ENCODE peak calls at places on chromosome X, in six cellular contexts. One of them, this sample, is unnamed.

GRCh38 chrX:46686003-46686645 is 72.8 kb downstream of the SLC9A7 start:
- DNase-seq in NCI-H1436: no peak
- DNase-seq in AG08395: peak; percentile 48
- DNase-seq in T-cell: peak; percentile 19
- DNase-seq in NCI-H187 treated with DMSO at 0.1 percent for 48 hours: no peak
- DNase-seq in stimulated activated CD8-positive, alpha-beta memory T cell treated with anti-CD3 and anti-CD28 coated beads, Interleukin-4, amount 100 ng/mL, for 1 hour: no peak
- DNase-seq in this sample: peak; percentile 15

GRCh38 chrX:114611018-114611619 is 27.2 kb downstream of the HTR2C start:
- DNase-seq in NCI-H1436: peak; percentile 12
- DNase-seq in AG08395: peak; percentile 38
- DNase-seq in T-cell: no peak
- DNase-seq in NCI-H187 treated with DMSO at 0.1 percent for 48 hours: peak; percentile 8
- DNase-seq in stimulated activated CD8-positive, alpha-beta memory T cell treated with anti-CD3 and anti-CD28 coated beads, Interleukin-4, amount 100 ng/mL, for 1 hour: no peak
- DNase-seq in this sample: no peak

GRCh38 chrX:12970691-12971202 is 4.2 kb upstream of the TMSB4X start:
- DNase-seq in NCI-H1436: peak; percentile 38
- DNase-seq in AG08395: peak; percentile 61
- DNase-seq in T-cell: peak; percentile 48
- DNase-seq in NCI-H187 treated with DMSO at 0.1 percent for 48 hours: no peak
- DNase-seq in stimulated activated CD8-positive, alpha-beta memory T cell treated with anti-CD3 and anti-CD28 coated beads, Interleukin-4, amount 100 ng/mL, for 1 hour: no peak
- DNase-seq in this sample: no peak

GRCh38 chrX:40504801-40505605 is 75.8 kb upstream of the ATP6AP2 start:
- DNase-seq in NCI-H1436: no peak
- DNase-seq in AG08395: peak; percentile 76
- DNase-seq in T-cell: no peak
- DNase-seq in NCI-H187 treated with DMSO at 0.1 percent for 48 hours: no peak
- DNase-seq in stimulated activated CD8-positive, alpha-beta memory T cell treated with anti-CD3 and anti-CD28 coated beads, Interleukin-4, amount 100 ng/mL, for 1 hour: no peak
- DNase-seq in this sample: no peak

GRCh38 chrX:118495958-118496762 is 545 bp downstream of the DOCK11 start:
- DNase-seq in NCI-H1436: peak; percentile 36
- DNase-seq in AG08395: no peak
- DNase-seq in T-cell: peak; percentile 79
- DNase-seq in NCI-H187 treated with DMSO at 0.1 percent for 48 hours: no peak
- DNase-seq in stimulated activated CD8-positive, alpha-beta memory T cell treated with anti-CD3 and anti-CD28 coated beads, Interleukin-4, amount 100 ng/mL, for 1 hour: no peak
- DNase-seq in this sample: peak; percentile 67

GRCh38 chrX:24339911-24340310 is 20.5 kb upstream of the SUPT20HL1 start:
- DNase-seq in NCI-H1436: no peak
- DNase-seq in AG08395: no peak
- DNase-seq in T-cell: no peak
- DNase-seq in NCI-H187 treated with DMSO at 0.1 percent for 48 hours: no peak
- DNase-seq in stimulated activated CD8-positive, alpha-beta memory T cell treated with anti-CD3 and anti-CD28 coated beads, Interleukin-4, amount 100 ng/mL, for 1 hour: no peak
- DNase-seq in this sample: no peak

GRCh38 chrX:24877854-24878650 is 137.7 kb downstream of the ARX start:
- DNase-seq in NCI-H1436: no peak
- DNase-seq in AG08395: no peak
- DNase-seq in T-cell: no peak
- DNase-seq in NCI-H187 treated with DMSO at 0.1 percent for 48 hours: no peak
- DNase-seq in stimulated activated CD8-positive, alpha-beta memory T cell treated with anti-CD3 and anti-CD28 coated beads, Interleukin-4, amount 100 ng/mL, for 1 hour: no peak
- DNase-seq in this sample: no peak

GRCh38 chrX:115021121-115021520 is 3.7 kb upstream of the IL13RA2 start:
- DNase-seq in NCI-H1436: no peak
- DNase-seq in AG08395: no peak
- DNase-seq in T-cell: no peak
- DNase-seq in NCI-H187 treated with DMSO at 0.1 percent for 48 hours: no peak
- DNase-seq in stimulated activated CD8-positive, alpha-beta memory T cell treated with anti-CD3 and anti-CD28 coated beads, Interleukin-4, amount 100 ng/mL, for 1 hour: no peak
- DNase-seq in this sample: no peak

GRCh38 chrX:118724775-118725174 is 2.6 kb upstream of the IL13RA1 start:
- DNase-seq in NCI-H1436: no peak
- DNase-seq in AG08395: peak; percentile 10
- DNase-seq in T-cell: no peak
- DNase-seq in NCI-H187 treated with DMSO at 0.1 percent for 48 hours: no peak
- DNase-seq in stimulated activated CD8-positive, alpha-beta memory T cell treated with anti-CD3 and anti-CD28 coated beads, Interleukin-4, amount 100 ng/mL, for 1 hour: no peak
- DNase-seq in this sample: no peak

GRCh38 chrX:1673337-1673736 is 58.5 kb downstream of the ASMT start:
- DNase-seq in NCI-H1436: no peak
- DNase-seq in AG08395: peak; percentile 23
- DNase-seq in T-cell: peak; percentile 14
- DNase-seq in NCI-H187 treated with DMSO at 0.1 percent for 48 hours: no peak
- DNase-seq in stimulated activated CD8-positive, alpha-beta memory T cell treated with anti-CD3 and anti-CD28 coated beads, Interleukin-4, amount 100 ng/mL, for 1 hour: no peak
- DNase-seq in this sample: no peak

GRCh38 chrX:130552444-130553073 is 150.8 kb downstream of the RBMX2 start:
- DNase-seq in NCI-H1436: no peak
- DNase-seq in AG08395: no peak
- DNase-seq in T-cell: no peak
- DNase-seq in NCI-H187 treated with DMSO at 0.1 percent for 48 hours: no peak
- DNase-seq in stimulated activated CD8-positive, alpha-beta memory T cell treated with anti-CD3 and anti-CD28 coated beads, Interleukin-4, amount 100 ng/mL, for 1 hour: no peak
- DNase-seq in this sample: no peak

This sample was measured in T follicular helper cell.